ENCODE peak calls at places on chromosomes 2 and 18, in ten cellular contexts. G is endothelial cell of umbilical vein, N is NT2/D1, F is SK-N-SH, Y is GM23248, E is astrocyte, L is mammary epithelial cell, J is endodermal cell, M is fibroblast of lung, V is mesenchymal stem cell. U is an unnamed sample.

GRCh38 chr2:109448946-109449788 is 164.6 kb downstream of the SEPTIN10 start:
- DNase-seq in G (no peak), N (no peak), F (peak; percentile 55), Y (no peak), E (peak; percentile 33), L (peak; percentile 36), J (peak; percentile 27), M (peak; percentile 44), V (no peak), U (no peak)

GRCh38 chr2:228801451-228801850 is 469.6 kb downstream of the PID1 start:
- DNase-seq in G (no peak), N (no peak), F (no peak), Y (no peak), E (no peak), L (no peak), J (no peak), M (no peak), V (no peak), U (peak; percentile 36)

GRCh38 chr2:231576465-231576864 is 16.2 kb upstream of the TEX44 start:
- DNase-seq in G (no peak), N (no peak), F (no peak), Y (no peak), E (no peak), L (no peak), J (no peak), M (no peak), V (no peak), U (no peak)

GRCh38 chr2:202113571-202114142 is 40.6 kb downstream of the KIAA2012 start:
- DNase-seq in G (no peak), N (peak; percentile 13), F (no peak), Y (peak; percentile 96), E (peak; percentile 86), L (peak; percentile 75), J (no peak), M (peak; percentile 86), V (no peak), U (peak; percentile 60)

GRCh38 chr2:182097571-182097970 is 111.9 kb downstream of the PPP1R1C start:
- DNase-seq in G (no peak), N (no peak), F (no peak), Y (no peak), E (no peak), L (no peak), J (no peak), M (no peak), V (no peak), U (no peak)

GRCh38 chr2:240217431-240218301 is 77.2 kb upstream of the OTOS start:
- DNase-seq in G (no peak), N (no peak), F (no peak), Y (no peak), E (no peak), L (no peak), J (peak; percentile 63), M (no peak), V (no peak), U (no peak)

GRCh38 chr2:110105608-110106467 is 9.8 kb downstream of the MALL start:
- DNase-seq in G (peak; percentile 83), N (no peak), F (no peak), Y (peak; percentile 77), E (peak; percentile 87), L (peak; percentile 96), J (peak; percentile 10), M (peak; percentile 90), V (peak; percentile 63), U (peak; percentile 20)

GRCh38 chr2:133146893-133147292 is 421.4 kb downstream of the NCKAP5 start:
- DNase-seq in G (no peak), N (no peak), F (no peak), Y (no peak), E (no peak), L (no peak), J (no peak), M (no peak), V (no peak), U (peak; percentile 6)

GRCh38 chr18:25033747-25034471 is 318.1 kb downstream of the ZNF521 start:
- DNase-seq in G (no peak), N (no peak), F (no peak), Y (no peak), E (no peak), L (peak; percentile 63), J (no peak), M (no peak), V (no peak), U (no peak)

GRCh38 chr2:106163948-106164580 is 30.0 kb downstream of the UXS1 start:
- DNase-seq in G (no peak), N (no peak), F (no peak), Y (peak; percentile 7), E (no peak), L (no peak), J (no peak), M (peak; percentile 35), V (peak; percentile 50), U (no peak)

GRCh38 chr2:209741953-209742352 is 29.7 kb upstream of the UNC80 start:
- DNase-seq in G (no peak), N (no peak), F (no peak), Y (no peak), E (no peak), L (no peak), J (no peak), M (no peak), V (no peak), U (no peak)

GRCh38 chr2:112880081-112880531 is 30.9 kb upstream of the IL37 start:
- DNase-seq in G (no peak), N (no peak), F (no peak), Y (peak; percentile 81), E (peak; percentile 76), L (peak; percentile 84), J (no peak), M (peak; percentile 80), V (peak; percentile 77), U (peak; percentile 12)

GRCh38 chr2:21422050-21422449 is 298.3 kb downstream of the TDRD15 start:
- DNase-seq in G (no peak), N (peak; percentile 50), F (peak; percentile 45), Y (no peak), E (no peak), L (no peak), J (peak; percentile 95), M (no peak), V (peak; percentile 44), U (no peak)

GRCh38 chr2:61456070-61456745 is 14.7 kb downstream of the USP34 start:
- DNase-seq in G (no peak), N (no peak), F (no peak), Y (no peak), E (no peak), L (no peak), J (peak; percentile 1), M (no peak), V (no peak), U (peak; percentile 14)
- H3K9ac ChIP-seq in G (no peak overlapping the region), N (no peak overlapping the region), F (no peak overlapping the region), Y (no peak overlapping the region), E (no peak overlapping the region), L (no peak overlapping the region), J (no peak overlapping the region), M (no peak overlapping the region), V (no peak overlapping the region), U (no peak overlapping the region)

GRCh38 chr2:45857848-45858520 is 206.5 kb downstream of the PRKCE start:
- DNase-seq in G (no peak), N (no peak), F (no peak), Y (no peak), E (no peak), L (no peak), J (no peak), M (no peak), V (no peak), U (no peak)
- H3K4me3 ChIP-seq in G (no peak overlapping the region), N (no peak overlapping the region), F (no peak overlapping the region), Y (no peak overlapping the region), E (no peak overlapping the region), L (no peak overlapping the region), J (no peak overlapping the region), M (no peak overlapping the region), V (no peak overlapping the region), U (no peak overlapping the region)

GRCh38 chr2:191199929-191200328 is 45.3 kb upstream of the MYO1B start:
- DNase-seq in G (no peak), N (no peak), F (no peak), Y (no peak), E (no peak), L (no peak), J (no peak), M (no peak), V (no peak), U (no peak)

GRCh38 chr2:191204443-191204842 is 40.8 kb upstream of the MYO1B start:
- DNase-seq in G (no peak), N (no peak), F (no peak), Y (no peak), E (no peak), L (no peak), J (no peak), M (no peak), V (peak; percentile 33), U (no peak)

GRCh38 chr2:191200910-191201309 is 44.3 kb upstream of the MYO1B start:
- DNase-seq in G (no peak), N (no peak), F (no peak), Y (no peak), E (no peak), L (no peak), J (no peak), M (no peak), V (no peak), U (no peak)

GRCh38 chr2:191202209-191202721 is 42.9 kb upstream of the MYO1B start:
- DNase-seq in G (no peak), N (no peak), F (no peak), Y (peak; percentile 87), E (peak; percentile 78), L (peak; percentile 97), J (no peak), M (peak; percentile 81), V (peak; percentile 97), U (peak; percentile 81)

GRCh38 chr2:191202881-191203397 is 42.3 kb upstream of the MYO1B start:
- DNase-seq in G (no peak), N (no peak), F (no peak), Y (peak; percentile 77), E (peak; percentile 58), L (peak; percentile 71), J (no peak), M (peak; percentile 61), V (peak; percentile 89), U (peak; percentile 53)
- H3K9ac ChIP-seq in G (no peak overlapping the region), N (no peak overlapping the region), F (no peak overlapping the region), Y (peak overlapping the region; percentile 72), E (peak overlapping the region; percentile 42), L (peak overlapping the region; percentile 91), J (no peak overlapping the region), M (no peak overlapping the region), V (peak overlapping the region; percentile 90), U (peak overlapping the region; percentile 76)

GRCh38 chr2:42598656-42599267 is 30.3 kb downstream of the MTA3 start:
- DNase-seq in G (no peak), N (no peak), F (peak; percentile 45), Y (no peak), E (no peak), L (no peak), J (peak; percentile 47), M (no peak), V (no peak), U (no peak)
- H3K4me3 ChIP-seq in G (no peak overlapping the region), N (no peak overlapping the region), F (no peak overlapping the region), Y (no peak overlapping the region), E (no peak overlapping the region), L (no peak overlapping the region), J (no peak overlapping the region), M (no peak overlapping the region), V (no peak overlapping the region), U (no peak overlapping the region)

U was measured in adipocyte.